ENCODE peak calls at places on chromosomes 5 and 9, in four cellular contexts. One of them, this sample, is unnamed.

GRCh38 chr9:2411459-2412215 is 209.9 kb upstream of the VLDLR start:
- DNase-seq in heart left ventricle: no peak
- DNase-seq in keratinocyte: no peak
- DNase-seq in fibroblast of lung: no peak
- DNase-seq in this sample: no peak

GRCh38 chr9:112331676-112331955 is 1.8 kb downstream of the PTBP3 start:
- DNase-seq in heart left ventricle: no peak
- DNase-seq in keratinocyte: no peak
- DNase-seq in fibroblast of lung: no peak
- DNase-seq in this sample: no peak

GRCh38 chr9:92954078-92954861 is 6.9 kb downstream of the FGD3 start:
- DNase-seq in heart left ventricle: peak; percentile 84
- DNase-seq in keratinocyte: peak; percentile 59
- DNase-seq in fibroblast of lung: no peak
- DNase-seq in this sample: no peak

GRCh38 chr9:107739601-107740082 is 250.1 kb upstream of the KLF4 start:
- DNase-seq in heart left ventricle: peak; percentile 53
- DNase-seq in keratinocyte: peak; percentile 80
- DNase-seq in fibroblast of lung: peak; percentile 91
- DNase-seq in this sample: peak; percentile 76

GRCh38 chr5:139147743-139148079 is 50.5 kb downstream of the SIL1 start:
- DNase-seq in heart left ventricle: peak; percentile 61
- DNase-seq in keratinocyte: no peak
- DNase-seq in fibroblast of lung: peak; percentile 86
- DNase-seq in this sample: peak; percentile 79

GRCh38 chr5:98784411-98784810 is 10.9 kb downstream of the RGMB start:
- DNase-seq in heart left ventricle: no peak
- DNase-seq in keratinocyte: no peak
- DNase-seq in fibroblast of lung: no peak
- DNase-seq in this sample: no peak

GRCh38 chr5:148312159-148312558 is at the start of gene SPINK7:
- DNase-seq in heart left ventricle: no peak
- DNase-seq in keratinocyte: no peak
- DNase-seq in fibroblast of lung: no peak
- DNase-seq in this sample: no peak

GRCh38 chr9:105117111-105117682 is 127.3 kb upstream of the SLC44A1 start:
- DNase-seq in heart left ventricle: no peak
- DNase-seq in keratinocyte: no peak
- DNase-seq in fibroblast of lung: no peak
- DNase-seq in this sample: no peak

GRCh38 chr5:179326176-179326997 is 18.9 kb downstream of the ADAMTS2 start:
- DNase-seq in heart left ventricle: peak; percentile 65
- DNase-seq in keratinocyte: no peak
- DNase-seq in fibroblast of lung: peak; percentile 78
- DNase-seq in this sample: peak; percentile 88
- H3K27ac ChIP-seq in heart left ventricle: peak overlapping the region; percentile 52
- H3K27ac ChIP-seq in keratinocyte: no peak overlapping the region
- H3K27ac ChIP-seq in fibroblast of lung: peak overlapping the region; percentile 53
- H3K27ac ChIP-seq in this sample: peak overlapping the region; percentile 82

GRCh38 chr5:135375040-135375439 is 24.0 kb downstream of the MACROH2A1 start:
- DNase-seq in heart left ventricle: no peak
- DNase-seq in keratinocyte: no peak
- DNase-seq in fibroblast of lung: no peak
- DNase-seq in this sample: no peak
- H3K4me1 ChIP-seq in heart left ventricle: peaks cover 41% of the 10 kb centered on the region
- H3K4me1 ChIP-seq in keratinocyte: peaks cover 40% of the 10 kb centered on the region
- H3K4me1 ChIP-seq in fibroblast of lung: peaks cover 17% of the 10 kb centered on the region
- H3K4me1 ChIP-seq in this sample: peaks cover 4% of the 10 kb centered on the region

GRCh38 chr5:56306433-56307150 is 73.5 kb upstream of the ANKRD55 start:
- DNase-seq in heart left ventricle: no peak
- DNase-seq in keratinocyte: no peak
- DNase-seq in fibroblast of lung: no peak
- DNase-seq in this sample: no peak

GRCh38 chr5:56303511-56303910 is 70.4 kb upstream of the ANKRD55 start:
- DNase-seq in heart left ventricle: no peak
- DNase-seq in keratinocyte: no peak
- DNase-seq in fibroblast of lung: no peak
- DNase-seq in this sample: no peak

GRCh38 chr5:56305001-56305400 is 71.9 kb upstream of the ANKRD55 start:
- DNase-seq in heart left ventricle: no peak
- DNase-seq in keratinocyte: no peak
- DNase-seq in fibroblast of lung: no peak
- DNase-seq in this sample: no peak

GRCh38 chr5:56307714-56308346 is 74.7 kb upstream of the ANKRD55 start:
- DNase-seq in heart left ventricle: no peak
- DNase-seq in keratinocyte: no peak
- DNase-seq in fibroblast of lung: no peak
- DNase-seq in this sample: no peak

DNA sequence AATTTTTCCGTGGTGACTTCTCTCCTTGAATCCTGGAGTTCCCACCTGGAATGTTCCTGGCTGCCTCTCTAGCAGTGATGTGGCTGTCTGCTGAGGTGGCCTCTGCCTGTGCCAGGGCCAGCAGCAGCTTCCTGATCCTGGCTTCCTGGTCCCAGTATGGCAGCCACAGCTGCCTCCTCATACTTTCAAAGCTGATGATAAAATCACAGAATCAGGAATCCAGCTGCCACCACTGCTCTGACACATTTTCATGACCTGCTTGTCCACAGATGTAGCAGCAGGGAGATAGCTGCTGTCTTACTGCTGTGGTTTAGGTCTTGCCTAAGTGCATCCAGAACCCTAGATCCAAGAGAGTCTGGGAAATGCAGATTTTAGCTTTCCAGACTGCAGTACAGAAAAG is 72.4 kb upstream of the ANKRD55 start:
- DNase-seq in heart left ventricle: no peak
- DNase-seq in keratinocyte: no peak
- DNase-seq in fibroblast of lung: no peak
- DNase-seq in this sample: no peak
- H3K27ac ChIP-seq in heart left ventricle: no peak overlapping the region
- H3K27ac ChIP-seq in keratinocyte: no peak overlapping the region
- H3K27ac ChIP-seq in fibroblast of lung: no peak overlapping the region
- H3K27ac ChIP-seq in this sample: no peak overlapping the region

DNA sequence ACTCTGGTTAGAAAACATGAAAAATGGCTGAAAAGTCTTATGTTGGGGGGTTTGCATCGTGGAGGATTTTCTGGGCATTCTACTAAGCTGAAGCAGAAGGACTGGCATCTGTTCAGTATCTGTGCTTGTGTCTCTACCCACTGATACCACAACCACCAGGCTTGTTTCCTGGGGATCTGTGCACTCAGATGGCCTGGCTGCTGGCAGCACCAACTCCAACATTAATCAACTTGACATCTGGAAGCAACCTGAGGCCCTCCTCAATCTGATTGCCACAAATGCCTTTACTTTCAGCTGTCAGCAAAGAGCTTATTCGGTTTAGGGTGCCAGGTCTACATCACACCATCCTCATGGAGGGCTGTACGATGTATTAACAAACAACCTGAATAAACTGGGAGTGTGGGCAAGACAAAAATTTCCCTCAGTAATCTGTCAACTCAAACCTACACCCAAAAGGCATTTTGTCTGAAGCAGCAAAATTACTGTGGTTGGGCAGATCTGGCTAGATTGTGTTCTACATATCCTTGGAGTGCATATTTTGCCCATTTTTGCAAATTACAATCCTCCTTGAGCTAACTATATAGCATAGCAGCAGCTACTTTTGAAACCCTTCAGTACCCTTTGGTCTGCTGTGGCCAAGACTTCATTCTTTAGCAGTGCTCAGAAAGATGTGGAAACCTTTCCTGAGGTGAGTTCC is 74.6 kb downstream of the FOXD1 start:
- DNase-seq in heart left ventricle: no peak
- DNase-seq in keratinocyte: no peak
- DNase-seq in fibroblast of lung: no peak
- DNase-seq in this sample: no peak
- H3K4me1 ChIP-seq in heart left ventricle: no peaks in the 10 kb centered on the region
- H3K4me1 ChIP-seq in keratinocyte: peaks cover 72% of the 10 kb centered on the region
- H3K4me1 ChIP-seq in fibroblast of lung: peaks cover 28% of the 10 kb centered on the region
- H3K4me1 ChIP-seq in this sample: no peaks in the 10 kb centered on the region

DNA sequence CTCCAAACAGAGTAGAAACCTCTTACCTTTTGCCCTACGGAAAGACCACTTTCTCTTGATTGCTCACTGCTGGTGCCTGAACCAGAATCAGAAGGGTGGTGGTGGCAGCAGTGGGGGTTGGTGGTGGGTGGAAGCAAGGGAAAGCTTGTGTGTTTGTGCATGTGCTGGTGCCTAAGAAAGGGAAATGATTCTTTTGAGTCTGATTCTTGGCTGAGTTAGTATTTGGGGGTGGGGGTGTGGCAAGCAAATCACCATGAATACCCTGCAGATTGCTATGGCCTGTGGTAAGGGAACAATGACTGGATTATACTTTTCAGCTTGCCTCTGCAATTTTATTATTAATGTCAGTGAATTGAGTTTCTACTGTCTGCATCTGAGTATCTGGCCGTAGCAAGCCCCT is 106.6 kb downstream of the ARHGAP26 start:
- DNase-seq in heart left ventricle: no peak
- DNase-seq in keratinocyte: no peak
- DNase-seq in fibroblast of lung: no peak
- DNase-seq in this sample: no peak
- H3K27ac ChIP-seq in heart left ventricle: no peak overlapping the region
- H3K27ac ChIP-seq in keratinocyte: no peak overlapping the region
- H3K27ac ChIP-seq in fibroblast of lung: no peak overlapping the region
- H3K27ac ChIP-seq in this sample: no peak overlapping the region

DNA sequence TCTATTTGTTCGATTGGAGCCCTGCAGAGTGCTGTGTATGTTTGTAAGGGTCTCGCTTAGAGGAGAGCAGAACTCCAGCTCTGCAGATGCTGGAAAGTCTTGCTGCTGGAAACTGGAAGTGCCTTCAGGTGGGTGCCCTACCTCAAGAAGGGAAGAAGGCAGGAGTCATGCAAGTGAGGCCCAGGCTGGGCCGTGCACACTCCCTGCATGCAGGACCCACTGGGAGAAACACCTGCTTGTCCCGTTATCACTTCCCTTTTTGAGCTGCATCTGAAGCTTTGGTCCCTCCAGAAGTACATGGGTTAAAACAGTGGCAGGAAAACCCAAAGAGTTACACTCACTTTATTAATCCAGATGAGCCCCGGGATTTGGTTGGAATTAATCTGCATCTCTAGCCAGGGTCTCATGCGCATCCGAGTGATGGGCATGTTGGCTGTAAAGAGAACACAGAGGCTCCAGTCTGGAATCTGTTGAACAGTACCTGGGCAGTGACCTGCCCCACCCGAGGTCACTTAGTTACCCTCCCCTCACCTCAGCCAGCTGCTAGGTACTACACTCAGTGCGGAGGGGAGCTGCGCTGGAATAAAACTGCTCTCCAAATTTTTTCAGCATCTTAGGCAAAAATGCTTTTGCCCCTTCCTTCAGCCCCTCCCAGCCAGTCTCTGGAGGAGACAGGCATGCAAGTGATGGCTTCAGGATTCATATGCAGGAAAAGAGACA is 1.4 kb downstream of the IRF1 start:
- DNase-seq in heart left ventricle: no peak
- DNase-seq in keratinocyte: no peak
- DNase-seq in fibroblast of lung: no peak
- DNase-seq in this sample: no peak
- H3K4me1 ChIP-seq in heart left ventricle: peaks cover 50% of the 10 kb centered on the region
- H3K4me1 ChIP-seq in keratinocyte: peaks cover 43% of the 10 kb centered on the region
- H3K4me1 ChIP-seq in fibroblast of lung: peaks cover 18% of the 10 kb centered on the region
- H3K4me1 ChIP-seq in this sample: peaks cover 8% of the 10 kb centered on the region

GRCh38 chr9:312596-313320 is 98.1 kb downstream of the DOCK8 start:
- DNase-seq in heart left ventricle: no peak
- DNase-seq in keratinocyte: no peak
- DNase-seq in fibroblast of lung: no peak
- DNase-seq in this sample: no peak
- H3K27ac ChIP-seq in heart left ventricle: no peak overlapping the region
- H3K27ac ChIP-seq in keratinocyte: no peak overlapping the region
- H3K27ac ChIP-seq in fibroblast of lung: no peak overlapping the region
- H3K27ac ChIP-seq in this sample: no peak overlapping the region

GRCh38 chr5:162128117-162128516 is 60.5 kb downstream of the GABRG2 start:
- DNase-seq in heart left ventricle: no peak
- DNase-seq in keratinocyte: no peak
- DNase-seq in fibroblast of lung: no peak
- DNase-seq in this sample: no peak
- H3K4me1 ChIP-seq in heart left ventricle: no peaks in the 10 kb centered on the region
- H3K4me1 ChIP-seq in keratinocyte: no peaks in the 10 kb centered on the region
- H3K4me1 ChIP-seq in fibroblast of lung: no peaks in the 10 kb centered on the region
- H3K4me1 ChIP-seq in this sample: no peaks in the 10 kb centered on the region

DNA sequence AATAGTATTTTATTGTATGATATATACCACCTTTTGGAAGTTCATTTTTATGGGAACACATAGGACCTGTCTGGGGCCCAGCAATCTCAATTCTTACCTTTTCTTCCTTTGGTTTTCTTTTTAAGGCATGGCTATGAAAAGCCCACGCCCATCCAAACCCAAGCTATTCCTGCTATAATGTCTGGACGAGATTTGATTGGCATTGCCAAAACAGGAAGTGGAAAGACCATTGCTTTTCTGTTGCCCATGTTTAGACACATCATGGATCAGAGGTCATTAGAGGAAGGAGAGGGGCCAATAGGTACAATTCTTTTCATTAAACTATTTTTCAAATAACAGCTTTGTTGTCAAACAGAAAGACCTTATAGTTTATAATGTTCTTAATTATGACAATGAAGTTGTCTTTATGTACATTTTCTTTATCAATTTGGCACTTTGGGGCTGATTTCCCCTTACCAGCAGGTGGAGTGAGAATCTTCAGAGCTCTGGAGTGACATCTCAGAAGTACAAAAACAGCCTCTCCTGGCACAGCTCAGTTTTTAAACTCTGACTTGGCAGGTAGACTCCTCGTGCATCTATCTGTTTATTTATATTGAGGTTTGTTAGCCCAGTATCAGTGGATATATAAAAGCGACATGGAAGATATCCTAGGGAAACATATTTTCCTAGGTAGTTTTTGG is 25.8 kb downstream of the DDX46 start:
- DNase-seq in heart left ventricle: no peak
- DNase-seq in keratinocyte: no peak
- DNase-seq in fibroblast of lung: peak; percentile 9
- DNase-seq in this sample: no peak
- H3K27ac ChIP-seq in heart left ventricle: no peak overlapping the region
- H3K27ac ChIP-seq in keratinocyte: no peak overlapping the region
- H3K27ac ChIP-seq in fibroblast of lung: no peak overlapping the region
- H3K27ac ChIP-seq in this sample: no peak overlapping the region

DNA sequence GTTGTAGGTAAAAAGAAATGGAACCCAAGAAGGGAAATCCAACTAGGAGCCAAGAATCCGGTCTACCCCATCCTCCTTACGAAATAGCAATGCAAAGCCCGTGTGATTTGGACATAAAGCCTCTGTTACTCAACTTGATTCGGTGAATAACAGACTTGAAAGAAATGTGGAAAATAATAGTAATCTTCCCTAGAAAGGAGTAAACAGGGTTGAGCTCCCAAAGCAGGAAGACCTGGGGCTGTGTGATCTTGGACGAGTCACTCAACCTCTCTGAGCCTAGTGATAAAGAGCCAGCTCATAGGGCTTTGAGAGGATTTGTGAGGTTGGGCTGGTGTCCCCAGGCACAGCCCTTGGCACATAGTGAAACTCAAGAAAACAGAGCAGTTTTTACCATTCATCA is 42.7 kb upstream of the IL17B start:
- DNase-seq in heart left ventricle: no peak
- DNase-seq in keratinocyte: no peak
- DNase-seq in fibroblast of lung: peak; percentile 83
- DNase-seq in this sample: no peak
- H3K4me1 ChIP-seq in heart left ventricle: peaks cover 47% of the 10 kb centered on the region
- H3K4me1 ChIP-seq in keratinocyte: no peaks in the 10 kb centered on the region
- H3K4me1 ChIP-seq in fibroblast of lung: peaks cover 82% of the 10 kb centered on the region
- H3K4me1 ChIP-seq in this sample: peaks cover 18% of the 10 kb centered on the region

This sample was measured in uterus.